ENCODE peak calls at places on chromosomes 7 and 10, in six cellular contexts. L is dorsolateral prefrontal cortex, T is type B pancreatic cell, Q is A549, X is B cell, W is transverse colon. Z is an unnamed sample.

GRCh38 chr10:43259248-43259980 is 7.5 kb downstream of the RASGEF1A start:
- DNase-seq in L (no peak), T (no peak), Q (no peak), X (no peak), W (no peak), Z (no peak)

GRCh38 chr10:63392224-63392623 is 73.6 kb downstream of the JMJD1C start:
- DNase-seq in L (no peak), T (no peak), Q (no peak), X (no peak), W (no peak), Z (no peak)

GRCh38 chr7:139118803-139119485 is 9.4 kb upstream of the ZC3HAV1 start:
- DNase-seq in L (no peak), T (no peak), Q (no peak), X (peak; percentile 78), W (peak; percentile 70), Z (peak; percentile 63)

GRCh38 chr10:8800426-8800825 is 745.9 kb downstream of the GATA3 start:
- DNase-seq in L (no peak), T (no peak), Q (no peak), X (no peak), W (no peak), Z (no peak)

GRCh38 chr7:121576148-121576921 is 180.2 kb upstream of the FAM3C start:
- DNase-seq in L (no peak), T (no peak), Q (no peak), X (no peak), W (no peak), Z (no peak)

GRCh38 chr7:85023066-85023687 is 163.7 kb downstream of the SEMA3D start:
- DNase-seq in L (no peak), T (no peak), Q (peak; percentile 53), X (peak; percentile 31), W (no peak), Z (peak; percentile 3)

GRCh38 chr7:139111147-139111546 is 1.6 kb upstream of the ZC3HAV1 start:
- DNase-seq in L (no peak), T (no peak), Q (no peak), X (no peak), W (no peak), Z (no peak)

GRCh38 chr7:130141161-130141857 is 63.9 kb downstream of the TMEM209 start:
- DNase-seq in L (peak; percentile 81), T (peak; percentile 86), Q (no peak), X (peak; percentile 61), W (peak; percentile 81), Z (peak; percentile 52)

GRCh38 chr7:45670227-45670626 is 96.1 kb downstream of the ADCY1 start:
- DNase-seq in L (no peak), T (peak; percentile 39), Q (no peak), X (no peak), W (no peak), Z (no peak)

GRCh38 chr10:32419615-32420014 is 26.3 kb upstream of the CCDC7 start:
- DNase-seq in L (no peak), T (no peak), Q (no peak), X (no peak), W (no peak), Z (no peak)

GRCh38 chr10:101538481-101538880 is 49.6 kb downstream of the POLL start:
- DNase-seq in L (no peak), T (no peak), Q (no peak), X (no peak), W (no peak), Z (no peak)

GRCh38 chr10:46273506-46274477 is 13.0 kb upstream of the ANTXRL start:
- DNase-seq in L (no peak), T (peak; percentile 40), Q (peak; percentile 45), X (no peak), W (no peak), Z (no peak)
- TF ChIP-seq CTCF in L (peak; percentile 41), T (no peak), Q (no peak), X (no peak), W (no peak), Z (no peak)

DNA sequence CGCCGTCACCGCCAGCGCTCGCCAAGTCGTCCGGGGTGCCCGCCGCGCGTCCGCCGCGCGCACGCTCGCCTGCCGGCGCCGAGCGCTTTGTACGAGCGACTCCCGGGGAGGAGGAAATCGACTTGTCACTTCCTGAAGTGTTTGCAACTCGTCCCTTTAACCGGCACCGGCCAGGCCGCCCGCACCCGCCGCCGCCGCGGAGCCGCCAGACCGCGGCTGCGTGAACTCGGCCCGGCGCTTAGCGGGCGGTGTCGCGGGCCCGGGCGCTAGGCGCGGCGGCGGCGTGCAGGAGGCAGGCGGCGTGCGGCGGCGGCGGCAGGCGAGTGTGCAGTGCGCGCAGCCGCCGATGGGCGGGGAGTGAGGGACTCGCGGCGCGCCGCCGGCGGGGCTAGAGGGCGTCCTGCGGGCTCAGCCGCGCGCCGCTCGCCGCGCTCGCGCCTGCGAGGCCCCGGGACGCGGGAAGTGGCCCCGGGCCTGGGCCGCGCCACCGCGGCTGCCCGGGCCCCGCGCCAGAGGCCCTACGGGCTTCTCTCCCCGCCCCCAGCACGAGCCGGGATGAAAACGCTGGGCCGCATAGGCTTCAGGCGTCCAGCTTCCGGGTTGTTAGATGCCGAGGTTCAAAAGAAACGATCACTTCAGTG is at the start of gene FAM53B:
- DNase-seq in L (peak; percentile 85), T (peak; percentile 88), Q (peak; percentile 82), X (peak; percentile 91), W (peak; percentile 88), Z (peak; percentile 86)
- TF ChIP-seq CTCF in L (no peak), T (peak; percentile 15), Q (peak; percentile 16), X (no peak), W (no peak), Z (no peak)

DNA sequence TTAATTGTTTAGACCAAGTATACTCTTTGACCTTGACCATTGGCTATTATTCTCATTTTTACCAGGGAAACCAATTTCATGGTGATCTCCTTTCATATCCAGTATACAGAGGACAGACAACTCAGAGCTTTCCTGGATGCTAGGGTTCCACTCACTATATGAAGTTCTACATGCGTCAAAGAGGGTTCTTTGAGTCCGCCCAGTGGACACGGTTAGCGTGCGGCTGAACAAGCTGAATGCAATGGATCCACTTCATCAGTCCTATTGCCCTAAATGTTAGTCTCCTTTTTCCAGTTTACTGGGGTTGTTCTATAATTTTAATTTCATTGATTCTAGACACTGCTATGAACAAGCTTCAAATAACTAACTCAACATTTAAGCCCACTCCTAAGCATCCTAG is 162.4 kb upstream of the PCLO start:
- DNase-seq in L (no peak), T (no peak), Q (peak; percentile 3), X (no peak), W (no peak), Z (no peak)
- TF ChIP-seq CTCF in L (no peak), T (no peak), Q (no peak), X (no peak), W (no peak), Z (no peak)

GRCh38 chr7:133850497-133851070 is 276.6 kb upstream of the LRGUK start:
- DNase-seq in L (no peak), T (no peak), Q (no peak), X (no peak), W (no peak), Z (no peak)

GRCh38 chr7:133854739-133855138 is 272.4 kb upstream of the LRGUK start:
- DNase-seq in L (no peak), T (no peak), Q (peak; percentile 54), X (no peak), W (no peak), Z (peak; percentile 29)

GRCh38 chr7:133857376-133858119 is 269.6 kb upstream of the LRGUK start:
- DNase-seq in L (no peak), T (no peak), Q (no peak), X (no peak), W (no peak), Z (no peak)

GRCh38 chr7:133851416-133851815 is 275.7 kb upstream of the LRGUK start:
- DNase-seq in L (no peak), T (no peak), Q (no peak), X (no peak), W (no peak), Z (no peak)

GRCh38 chr7:133853706-133854276 is 273.3 kb upstream of the LRGUK start:
- DNase-seq in L (no peak), T (no peak), Q (peak; percentile 82), X (no peak), W (peak; percentile 35), Z (peak; percentile 13)
- TF ChIP-seq CTCF in L (peak; percentile 28), T (peak; percentile 50), Q (peak; percentile 67), X (no peak), W (peak; percentile 30), Z (peak; percentile 10)

GRCh38 chr7:88223265-88223664 is 3.4 kb upstream of the SRI start:
- DNase-seq in L (no peak), T (no peak), Q (no peak), X (no peak), W (no peak), Z (no peak)
- TF ChIP-seq CTCF in L (no peak), T (no peak), Q (no peak), X (no peak), W (no peak), Z (no peak)